ENCODE peak calls at places on chromosomes 3 and 15, in ten cellular contexts. M is transverse colon; Z is stimulated activated naive CD8-positive, alpha-beta T cell treated with anti-CD3 and anti-CD28 coated beads, Interleukin-15, amount 100 ng/mL, for 72 hours; G is smooth muscle cell of the brain vasculature; U is spleen; L is dermis blood vessel endothelial cell; O is SHP77; T is T follicular helper cell; P is T-helper 1 cell; R is amniotic stem cell. X is an unnamed sample.

GRCh38 chr15:56244811-56245576 is 1.3 kb upstream of the RFX7 start:
- DNase-seq in O (peak), U (peak), P (no peak), L (no peak), R (no peak), G (peak), T (peak), M (peak), Z (peak), X (peak)

GRCh38 chr3:130504701-130505100 is 12.3 kb upstream of the COL6A6 start:
- DNase-seq in U (no peak), Z (no peak), R (no peak), M (no peak), O (no peak), P (no peak), T (no peak), G (no peak), L (no peak), X (peak)

GRCh38 chr15:69653846-69654245 is 201.2 kb downstream of the RPLP1 start:
- DNase-seq in P (no peak), T (no peak), U (no peak), R (no peak), Z (no peak), O (no peak), L (no peak), M (no peak), G (no peak), X (no peak)

GRCh38 chr3:50156991-50157493 is 1.9 kb downstream of the SEMA3F start:
- DNase-seq in O (no peak), Z (no peak), U (no peak), T (no peak), L (no peak), M (peak), P (no peak), G (no peak), R (no peak), X (no peak)

GRCh38 chr3:52533623-52534280 is at the start of gene NT5DC2:
- DNase-seq in R (no peak), T (peak), L (peak), Z (peak), G (no peak), P (peak), U (peak), M (peak), O (peak), X (peak)

GRCh38 chr3:171309906-171310359 is 150.3 kb downstream of the TNIK start:
- DNase-seq in R (no peak), O (no peak), M (no peak), U (no peak), G (peak), P (no peak), T (no peak), L (peak), Z (no peak), X (peak)

GRCh38 chr15:81253846-81254245 is 57.2 kb downstream of the IL16 start:
- DNase-seq in T (no peak), P (no peak), O (no peak), L (no peak), R (no peak), Z (no peak), U (no peak), G (no peak), M (no peak), X (no peak)

GRCh38 chr15:101389362-101389761 is 94.3 kb upstream of the SNRPA1 start:
- DNase-seq in T (no peak), L (no peak), P (no peak), Z (no peak), M (no peak), O (no peak), R (no peak), G (no peak), U (peak), X (no peak)

GRCh38 chr3:64571982-64572381 is 115.8 kb downstream of the ADAMTS9 start:
- DNase-seq in P (no peak), G (no peak), T (no peak), R (no peak), U (no peak), Z (no peak), O (no peak), L (no peak), M (no peak), X (no peak)

GRCh38 chr3:12198301-12198700 is 39.6 kb upstream of the TIMP4 start:
- DNase-seq in P (no peak), R (no peak), U (no peak), L (peak), T (no peak), M (no peak), G (no peak), Z (no peak), O (no peak), X (peak)

GRCh38 chr3:79278681-79279080 is 489.1 kb downstream of the ROBO1 start:
- DNase-seq in L (no peak), P (no peak), Z (no peak), U (no peak), R (no peak), O (no peak), M (no peak), T (no peak), G (no peak), X (no peak)

GRCh38 chr3:41682996-41683395 is 278.9 kb downstream of the ULK4 start:
- DNase-seq in G (no peak), Z (no peak), P (no peak), O (no peak), U (no peak), T (no peak), M (no peak), R (no peak), L (no peak), X (peak)

GRCh38 chr3:161893972-161894371 is 397.4 kb downstream of the OTOL1 start:
- DNase-seq in R (peak), U (no peak), T (no peak), Z (no peak), O (no peak), P (no peak), M (no peak), G (no peak), L (peak), X (peak)

GRCh38 chr15:64197425-64197824 is 34.6 kb upstream of the PPIB start:
- DNase-seq in R (no peak), U (no peak), L (no peak), O (no peak), M (no peak), P (no peak), G (no peak), Z (no peak), T (no peak), X (peak)

GRCh38 chr15:66780172-66780972 is 78.3 kb downstream of the SMAD6 start:
- DNase-seq in U (no peak), T (no peak), Z (no peak), L (peak), R (peak), G (no peak), M (peak), O (no peak), P (no peak), X (peak)

GRCh38 chr3:72123908-72124441 is 339.0 kb upstream of the PROK2 start:
- DNase-seq in O (peak), T (no peak), U (no peak), L (peak), P (no peak), M (peak), R (peak), Z (no peak), G (peak), X (peak)

GRCh38 chr15:66224946-66225345 is 28.6 kb downstream of the MEGF11 start:
- DNase-seq in M (no peak), L (no peak), O (no peak), Z (no peak), U (peak), T (no peak), G (no peak), R (no peak), P (no peak), X (no peak)

GRCh38 chr15:96330450-96331140 is at the start of gene NR2F2:
- DNase-seq in Z (peak), P (no peak), O (peak), G (peak), M (peak), R (peak), L (peak), T (no peak), U (peak), X (peak)

GRCh38 chr3:10047876-10048275 is 21.6 kb downstream of the FANCD2 start:
- DNase-seq in Z (no peak), G (no peak), U (no peak), L (no peak), O (no peak), T (no peak), P (no peak), R (no peak), M (no peak), X (no peak)

GRCh38 chr3:149417174-149417573 is 39.7 kb upstream of the TM4SF1 start:
- DNase-seq in R (no peak), Z (no peak), T (no peak), O (no peak), P (no peak), L (no peak), G (no peak), M (no peak), U (no peak), X (no peak)

GRCh38 chr15:78133801-78134200 is 2.6 kb upstream of the CIB2 start:
- DNase-seq in U (no peak), M (no peak), L (no peak), T (no peak), P (no peak), O (no peak), G (no peak), Z (no peak), R (no peak), X (no peak)

GRCh38 chr3:134232146-134232545 is 18.5 kb downstream of the RYK start:
- DNase-seq in O (no peak), P (no peak), L (no peak), M (no peak), G (no peak), R (no peak), T (no peak), Z (no peak), U (no peak), X (peak)

GRCh38 chr15:32905481-32905880 is 187.7 kb downstream of the GREM1 start:
- DNase-seq in R (no peak), Z (no peak), P (no peak), L (no peak), G (no peak), U (no peak), O (no peak), T (no peak), M (no peak), X (peak)

GRCh38 chr3:66671348-66671747 is 170.5 kb upstream of the LRIG1 start:
- DNase-seq in U (no peak), O (no peak), G (no peak), Z (no peak), T (no peak), L (peak), R (no peak), M (no peak), P (no peak), X (no peak)

GRCh38 chr3:4083225-4084015 is 219.7 kb upstream of the SETMAR start:
- DNase-seq in T (no peak), R (no peak), G (no peak), M (no peak), Z (no peak), U (no peak), O (no peak), L (no peak), P (no peak), X (no peak)

GRCh38 chr3:121999931-122000330 is 22.1 kb downstream of the ILDR1 start:
- DNase-seq in L (no peak), Z (no peak), M (no peak), O (no peak), T (no peak), P (no peak), U (no peak), G (no peak), R (no peak), X (no peak)

GRCh38 chr15:79004336-79004735 is 59.5 kb upstream of the CTSH start:
- DNase-seq in P (no peak), R (peak), L (peak), O (peak), M (peak), Z (no peak), G (no peak), U (no peak), T (no peak), X (peak)

GRCh38 chr3:128170866-128171516 is 17.7 kb downstream of the EEFSEC start:
- DNase-seq in P (no peak), O (peak), M (peak), T (no peak), R (peak), Z (no peak), G (peak), U (no peak), L (peak), X (peak)

GRCh38 chr3:43162573-43163084 is 56.8 kb upstream of the POMGNT2 start:
- DNase-seq in G (no peak), Z (peak), R (no peak), O (no peak), L (peak), P (no peak), M (no peak), T (peak), U (no peak), X (peak)

X was measured in myocyte.